ENCODE peak calls at places on chromosomes 5 and 9, in seven cellular contexts. P is HS-27A; Q is CD8-positive, alpha-beta memory T cell; Y is stimulated activated CD4-positive, alpha-beta T cell treated with anti-CD3 and anti-CD28 coated beads, Interleukin-2, amount 100 ng/mL, for 48 hours; N is AG04449; T is activated CD4-positive, alpha-beta T cell treated with anti-CD3 and anti-CD28 coated beads, Interleukin-2, amount 50 U/mL, for 1 hour; L is bronchial epithelial cell. V is an unnamed sample.

GRCh38 chr5:164302533-164303235 is 797.3 kb downstream of the MAT2B start:
- DNase-seq in P (no peak), Q (no peak), Y (no peak), N (no peak), T (no peak), L (peak), V (peak)

GRCh38 chr5:136198453-136198852 is 5.5 kb upstream of the SMIM32 start:
- DNase-seq in P (no peak), Q (no peak), Y (no peak), N (no peak), T (no peak), L (no peak), V (no peak)

GRCh38 chr5:120122711-120123110 is 341.4 kb upstream of the PRR16 start:
- DNase-seq in P (no peak), Q (no peak), Y (no peak), N (no peak), T (no peak), L (no peak), V (peak)

GRCh38 chr9:79764377-79764776 is 192.6 kb downstream of the TLE4 start:
- DNase-seq in P (peak), Q (no peak), Y (no peak), N (peak), T (no peak), L (peak), V (peak)

GRCh38 chr9:76987594-76988200 is 31.8 kb upstream of the FOXB2 start:
- DNase-seq in P (peak), Q (no peak), Y (no peak), N (peak), T (no peak), L (peak), V (peak)

GRCh38 chr9:130172161-130172857 is at the start of gene NCS1:
- DNase-seq in P (no peak), Q (peak), Y (peak), N (no peak), T (peak), L (peak), V (peak)

GRCh38 chr5:141864371-141865370 is 13.5 kb downstream of the PCDH1 start:
- DNase-seq in P (no peak), Q (no peak), Y (no peak), N (no peak), T (no peak), L (no peak), V (no peak)

GRCh38 chr5:135578685-135579341 is at the start of gene CXCL14:
- DNase-seq in P (no peak), Q (no peak), Y (no peak), N (no peak), T (no peak), L (peak), V (peak)

GRCh38 chr5:96986450-96986849 is 50.6 kb downstream of the LNPEP start:
- DNase-seq in P (no peak), Q (no peak), Y (no peak), N (no peak), T (no peak), L (no peak), V (no peak)

GRCh38 chr9:14278291-14278721 is 35.6 kb downstream of the NFIB start:
- DNase-seq in P (no peak), Q (no peak), Y (no peak), N (no peak), T (no peak), L (peak), V (peak)

GRCh38 chr9:80797841-80798688 is 891.3 kb downstream of the TLE1 start:
- DNase-seq in P (no peak), Q (no peak), Y (no peak), N (no peak), T (no peak), L (no peak), V (peak)

GRCh38 chr5:137148128-137148527 is 351.0 kb downstream of the SPOCK1 start:
- DNase-seq in P (no peak), Q (no peak), Y (no peak), N (no peak), T (no peak), L (no peak), V (peak)

GRCh38 chr9:136303825-136304416 is at the start of gene CCDC187:
- DNase-seq in P (no peak), Q (no peak), Y (no peak), N (no peak), T (no peak), L (no peak), V (no peak)

GRCh38 chr5:127051591-127051990 is 21.2 kb upstream of the MARCHF3 start:
- DNase-seq in P (no peak), Q (no peak), Y (no peak), N (no peak), T (no peak), L (peak), V (no peak)

GRCh38 chr9:70117835-70118319 is 74.2 kb downstream of the MAMDC2 start:
- DNase-seq in P (peak), Q (no peak), Y (no peak), N (peak), T (no peak), L (peak), V (peak)

GRCh38 chr9:134372621-134373267 is 46.5 kb downstream of the RXRA start:
- DNase-seq in P (no peak), Q (no peak), Y (no peak), N (no peak), T (no peak), L (no peak), V (no peak)

V was measured in astrocyte of the spinal cord.